ENCODE peak calls at places on chromosomes 7 and 10, in eight cellular contexts. D is stimulated activated CD8-positive, alpha-beta memory T cell treated with anti-CD3 and anti-CD28 coated beads, Interleukin-7, amount 100 ng/mL, for 24 hours; T is ovary; Q is H54; W is stimulated activated CD4-positive, alpha-beta T cell treated with anti-CD3 and anti-CD28 coated beads, Interleukin-2, amount 100 ng/mL, for 24 hours; K is T-helper 1 cell; F is sigmoid colon; L is RWPE1. Z is an unnamed sample.

GRCh38 chr7:74477188-74477587 is 23.5 kb downstream of the GTF2IRD1 start:
- DNase-seq in D (no peak), T (no peak), Q (no peak), W (no peak), K (no peak), F (no peak), L (peak), Z (no peak)

GRCh38 chr7:2729893-2730716 is 42.1 kb downstream of the AMZ1 start:
- DNase-seq in D (no peak), T (peak), Q (no peak), W (peak), K (no peak), F (peak), L (no peak), Z (no peak)

GRCh38 chr7:115775981-115776380 is 254.6 kb downstream of the TFEC start:
- DNase-seq in D (no peak), T (no peak), Q (no peak), W (no peak), K (no peak), F (no peak), L (peak), Z (no peak)

GRCh38 chr7:117808910-117809705 is 64.1 kb downstream of the CTTNBP2 start:
- DNase-seq in D (no peak), T (no peak), Q (no peak), W (no peak), K (no peak), F (no peak), L (no peak), Z (no peak)

GRCh38 chr7:29806793-29807178 is 478 bp downstream of the WIPF3 start:
- DNase-seq in D (no peak), T (peak), Q (no peak), W (no peak), K (no peak), F (no peak), L (no peak), Z (no peak)

GRCh38 chr7:74344128-74344496 is 54.9 kb downstream of the CLIP2 start:
- DNase-seq in D (no peak), T (no peak), Q (no peak), W (no peak), K (no peak), F (no peak), L (no peak), Z (no peak)

GRCh38 chr7:24715171-24715570 is 42.1 kb downstream of the GSDME start:
- DNase-seq in D (no peak), T (no peak), Q (no peak), W (no peak), K (no peak), F (no peak), L (no peak), Z (no peak)

GRCh38 chr10:1100143-1100542 is 44.0 kb downstream of the WDR37 start:
- DNase-seq in D (no peak), T (no peak), Q (no peak), W (no peak), K (no peak), F (no peak), L (no peak), Z (no peak)

GRCh38 chr7:80154656-80155325 is 20.2 kb downstream of the GNAI1 start:
- DNase-seq in D (no peak), T (no peak), Q (no peak), W (no peak), K (no peak), F (no peak), L (no peak), Z (no peak)

Z was measured in omental fat pad.